ENCODE peak calls at places on chromosomes 1 and 21, in ten cellular contexts. C is dorsolateral prefrontal cortex; T is amniotic stem cell; M is EH; I is left cardiac atrium; B is iris pigment epithelial cell; A is stimulated activated CD8-positive, alpha-beta memory T cell treated with anti-CD3 and anti-CD28 coated beads, Interleukin-4, amount 100 ng/mL, for 1 hour; J is frontal cortex; U is caudate nucleus; D is naive thymus-derived CD4-positive, alpha-beta T cell. Q is an unnamed sample.

GRCh38 chr1:38029725-38030511 is 16.7 kb downstream of the POU3F1 start:
- DNase-seq in C (no peak), T (no peak), M (peak; percentile 75), I (peak; percentile 31), B (peak; percentile 79), A (no peak), J (no peak), U (no peak), D (no peak), Q (no peak)

GRCh38 chr1:192565946-192566345 is 9.6 kb upstream of the RGS1 start:
- DNase-seq in C (no peak), T (no peak), M (no peak), I (no peak), B (peak; percentile 69), A (no peak), J (no peak), U (no peak), D (no peak), Q (no peak)

GRCh38 chr21:35324372-35325220 is 275.5 kb upstream of the RUNX1 start:
- DNase-seq in C (no peak), T (peak; percentile 51), M (peak; percentile 94), I (no peak), B (peak; percentile 71), A (no peak), J (no peak), U (no peak), D (no peak), Q (peak; percentile 68)

GRCh38 chr1:119115301-119115700 is 25.2 kb downstream of the WARS2 start:
- DNase-seq in C (peak; percentile 10), T (no peak), M (no peak), I (no peak), B (no peak), A (no peak), J (no peak), U (no peak), D (no peak), Q (no peak)

GRCh38 chr1:58143972-58144752 is 402.4 kb downstream of the OMA1 start:
- DNase-seq in C (no peak), T (no peak), M (no peak), I (no peak), B (no peak), A (no peak), J (no peak), U (no peak), D (no peak), Q (no peak)

GRCh38 chr1:68132426-68133130 is 82.2 kb upstream of the DIRAS3 start:
- DNase-seq in C (no peak), T (no peak), M (no peak), I (no peak), B (peak; percentile 27), A (no peak), J (no peak), U (no peak), D (no peak), Q (no peak)

GRCh38 chr1:205285391-205286101 is 36.0 kb downstream of the NUAK2 start:
- DNase-seq in C (no peak), T (no peak), M (peak; percentile 57), I (no peak), B (peak; percentile 65), A (peak; percentile 29), J (no peak), U (no peak), D (peak; percentile 68), Q (no peak)

GRCh38 chr1:95382385-95382784 is 148.4 kb downstream of the RWDD3 start:
- DNase-seq in C (no peak), T (no peak), M (no peak), I (no peak), B (no peak), A (no peak), J (no peak), U (no peak), D (no peak), Q (no peak)

GRCh38 chr1:46194641-46195179 is 3.5 kb downstream of the POMGNT1 start:
- DNase-seq in C (no peak), T (no peak), M (no peak), I (no peak), B (no peak), A (no peak), J (no peak), U (no peak), D (no peak), Q (no peak)

GRCh38 chr1:153615406-153615805 is 719 bp downstream of the S100A14 start:
- DNase-seq in C (no peak), T (no peak), M (no peak), I (no peak), B (no peak), A (no peak), J (no peak), U (no peak), D (no peak), Q (no peak)

GRCh38 chr1:55560246-55560645 is 345.1 kb upstream of the USP24 start:
- DNase-seq in C (no peak), T (no peak), M (no peak), I (no peak), B (peak; percentile 28), A (no peak), J (no peak), U (no peak), D (no peak), Q (no peak)

GRCh38 chr1:32703479-32704291 is 1.1 kb upstream of the SYNC start:
- DNase-seq in C (no peak), T (peak; percentile 84), M (peak; percentile 99), I (peak; percentile 52), B (peak; percentile 96), A (no peak), J (peak; percentile 34), U (no peak), D (no peak), Q (peak; percentile 97)

GRCh38 chr1:151916959-151917358 is 7.6 kb upstream of the THEM4 start:
- DNase-seq in C (no peak), T (no peak), M (no peak), I (no peak), B (no peak), A (no peak), J (no peak), U (no peak), D (no peak), Q (no peak)

GRCh38 chr1:236429715-236430274 is 35.7 kb downstream of the EDARADD start:
- DNase-seq in C (no peak), T (no peak), M (no peak), I (no peak), B (no peak), A (no peak), J (no peak), U (no peak), D (no peak), Q (no peak)

GRCh38 chr1:179083031-179083345 is 1.1 kb downstream of the TOR3A start:
- DNase-seq in C (no peak), T (no peak), M (peak; percentile 58), I (no peak), B (peak; percentile 43), A (no peak), J (no peak), U (no peak), D (peak; percentile 7), Q (no peak)

GRCh38 chr1:241470908-241471610 is 48.5 kb downstream of the FH start:
- DNase-seq in C (peak; percentile 72), T (no peak), M (no peak), I (no peak), B (no peak), A (no peak), J (no peak), U (no peak), D (no peak), Q (no peak)

GRCh38 chr1:228496494-228496893 is 9.3 kb downstream of the RNF187 start:
- DNase-seq in C (no peak), T (no peak), M (no peak), I (no peak), B (no peak), A (no peak), J (no peak), U (no peak), D (no peak), Q (no peak)

GRCh38 chr21:45590246-45590725 is 48.0 kb upstream of the SLC19A1 start:
- DNase-seq in C (peak; percentile 44), T (no peak), M (peak; percentile 18), I (peak; percentile 79), B (peak; percentile 71), A (peak; percentile 59), J (peak; percentile 62), U (no peak), D (no peak), Q (no peak)

GRCh38 chr1:25566730-25567341 is 23.4 kb downstream of the LDLRAP1 start:
- DNase-seq in C (peak; percentile 92), T (no peak), M (peak; percentile 95), I (no peak), B (peak; percentile 93), A (no peak), J (no peak), U (peak; percentile 26), D (no peak), Q (peak; percentile 45)

GRCh38 chr1:12147116-12147753 is 19.6 kb upstream of the TNFRSF1B start:
- DNase-seq in C (no peak), T (no peak), M (no peak), I (peak; percentile 63), B (no peak), A (no peak), J (no peak), U (no peak), D (no peak), Q (no peak)

GRCh38 chr1:180151508-180151907 is 3.2 kb upstream of the QSOX1 start:
- DNase-seq in C (no peak), T (peak; percentile 34), M (peak; percentile 94), I (no peak), B (peak; percentile 94), A (no peak), J (no peak), U (no peak), D (no peak), Q (peak; percentile 39)

GRCh38 chr1:27163093-27163492 is 8.2 kb upstream of the SLC9A1 start:
- DNase-seq in C (no peak), T (no peak), M (no peak), I (no peak), B (no peak), A (no peak), J (no peak), U (no peak), D (no peak), Q (no peak)

GRCh38 chr1:62599044-62599443 is 1.7 kb downstream of the ANGPTL3 start:
- DNase-seq in C (no peak), T (no peak), M (no peak), I (no peak), B (peak; percentile 80), A (no peak), J (no peak), U (no peak), D (no peak), Q (no peak)

GRCh38 chr21:33059319-33059894 is 10.5 kb upstream of the OLIG1 start:
- DNase-seq in C (no peak), T (no peak), M (no peak), I (no peak), B (peak; percentile 20), A (no peak), J (no peak), U (no peak), D (no peak), Q (no peak)

GRCh38 chr1:202165267-202165941 is 5.0 kb upstream of the PTPN7 start:
- DNase-seq in C (no peak), T (no peak), M (no peak), I (no peak), B (no peak), A (no peak), J (no peak), U (no peak), D (no peak), Q (no peak)

GRCh38 chr1:37513795-37514349 is 694 bp downstream of the MEAF6 start:
- DNase-seq in C (peak; percentile 65), T (no peak), M (peak; percentile 28), I (peak; percentile 34), B (peak; percentile 21), A (peak; percentile 10), J (peak; percentile 31), U (peak; percentile 24), D (peak; percentile 14), Q (no peak)

GRCh38 chr1:59156526-59157196 is 140.2 kb upstream of the FGGY start:
- DNase-seq in C (no peak), T (no peak), M (peak; percentile 64), I (no peak), B (peak; percentile 58), A (no peak), J (no peak), U (no peak), D (no peak), Q (no peak)

GRCh38 chr1:210597555-210598134 is 268.9 kb downstream of the HHAT start:
- DNase-seq in C (no peak), T (peak; percentile 69), M (peak; percentile 96), I (no peak), B (peak; percentile 74), A (no peak), J (no peak), U (no peak), D (no peak), Q (peak; percentile 78)

Q was measured in skeletal muscle cell.